ENCODE peak calls at places on chromosomes 5 and 9, in seven cellular contexts. U is naive B cell, G is aorta, P is posterior cingulate gyrus, I is AG09309, T is Ammon's horn, B is G401. S is an unnamed sample.

GRCh38 chr5:69343083-69343482 is 10.5 kb upstream of the CCDC125 start:
- DNase-seq in U (no peak), G (no peak), P (no peak), I (no peak), T (no peak), B (no peak), S (no peak)

GRCh38 chr9:121997791-121998190 is 95.3 kb downstream of the TTLL11 start:
- DNase-seq in U (no peak), G (no peak), P (no peak), I (no peak), T (no peak), B (peak; percentile 52), S (no peak)

GRCh38 chr5:172150514-172151425 is 37.3 kb downstream of the STK10 start:
- DNase-seq in U (peak; percentile 37), G (peak; percentile 80), P (no peak), I (no peak), T (peak; percentile 78), B (no peak), S (no peak)

GRCh38 chr9:73515216-73515615 is 363.6 kb downstream of the ANXA1 start:
- DNase-seq in U (no peak), G (no peak), P (no peak), I (no peak), T (no peak), B (no peak), S (no peak)

GRCh38 chr5:32710859-32711692 is at the start of gene NPR3:
- DNase-seq in U (no peak), G (peak; percentile 86), P (no peak), I (no peak), T (no peak), B (no peak), S (no peak)

GRCh38 chr5:14034991-14035390 is 90.5 kb upstream of the DNAH5 start:
- DNase-seq in U (no peak), G (no peak), P (no peak), I (no peak), T (no peak), B (no peak), S (no peak)

GRCh38 chr5:157142317-157143126 is at the start of gene MED7:
- DNase-seq in U (peak; percentile 95), G (peak; percentile 91), P (peak; percentile 88), I (peak; percentile 99), T (peak; percentile 99), B (peak; percentile 99), S (peak; percentile 99)

GRCh38 chr9:136436055-136436634 is 3.5 kb downstream of the INPP5E start:
- DNase-seq in U (no peak), G (no peak), P (no peak), I (no peak), T (no peak), B (peak; percentile 16), S (no peak)

GRCh38 chr5:126939887-126940286 is 90.5 kb downstream of the MARCHF3 start:
- DNase-seq in U (no peak), G (no peak), P (no peak), I (no peak), T (no peak), B (no peak), S (no peak)